ENCODE peak calls at places on chromosomes 7 and 10, in nine cellular contexts. One of them, this sample, is unnamed.

GRCh38 chr7:41979834-41980307 is 257.1 kb downstream of the GLI3 start:
- DNase-seq in cardiac muscle cell: peak; percentile 57
- DNase-seq in AG04449: no peak
- DNase-seq in AG09309: no peak
- DNase-seq in stomach: no peak
- DNase-seq in coronary artery: no peak
- DNase-seq in fibroblast of lung: peak; percentile 41
- DNase-seq in astrocyte: no peak
- DNase-seq in GM06990: no peak
- DNase-seq in this sample: no peak

GRCh38 chr7:101112233-101112632 is 14.7 kb upstream of the SERPINE1 start:
- DNase-seq in cardiac muscle cell: no peak
- DNase-seq in AG04449: no peak
- DNase-seq in AG09309: no peak
- DNase-seq in stomach: no peak
- DNase-seq in coronary artery: peak; percentile 89
- DNase-seq in fibroblast of lung: peak; percentile 74
- DNase-seq in astrocyte: peak; percentile 54
- DNase-seq in GM06990: no peak
- DNase-seq in this sample: no peak

GRCh38 chr7:139853576-139854511 is 24.8 kb downstream of the TBXAS1 start:
- DNase-seq in cardiac muscle cell: no peak
- DNase-seq in AG04449: peak; percentile 4
- DNase-seq in AG09309: peak; percentile 52
- DNase-seq in stomach: peak; percentile 39
- DNase-seq in coronary artery: peak; percentile 80
- DNase-seq in fibroblast of lung: peak; percentile 54
- DNase-seq in astrocyte: peak; percentile 53
- DNase-seq in GM06990: no peak
- DNase-seq in this sample: no peak

GRCh38 chr10:120131183-120131582 is 238.7 kb downstream of the SEC23IP start:
- DNase-seq in cardiac muscle cell: peak; percentile 81
- DNase-seq in AG04449: no peak
- DNase-seq in AG09309: no peak
- DNase-seq in stomach: no peak
- DNase-seq in coronary artery: no peak
- DNase-seq in fibroblast of lung: peak; percentile 18
- DNase-seq in astrocyte: peak; percentile 12
- DNase-seq in GM06990: no peak
- DNase-seq in this sample: peak; percentile 1

GRCh38 chr7:48295572-48295971 is 124.3 kb downstream of the ABCA13 start:
- DNase-seq in cardiac muscle cell: peak; percentile 69
- DNase-seq in AG04449: no peak
- DNase-seq in AG09309: no peak
- DNase-seq in stomach: no peak
- DNase-seq in coronary artery: no peak
- DNase-seq in fibroblast of lung: no peak
- DNase-seq in astrocyte: no peak
- DNase-seq in GM06990: no peak
- DNase-seq in this sample: no peak

GRCh38 chr10:115566867-115567266 is 473.7 kb downstream of the ATRNL1 start:
- DNase-seq in cardiac muscle cell: no peak
- DNase-seq in AG04449: no peak
- DNase-seq in AG09309: no peak
- DNase-seq in stomach: no peak
- DNase-seq in coronary artery: no peak
- DNase-seq in fibroblast of lung: no peak
- DNase-seq in astrocyte: no peak
- DNase-seq in GM06990: no peak
- DNase-seq in this sample: no peak

GRCh38 chr7:127514499-127514898 is 70.9 kb downstream of the GCC1 start:
- DNase-seq in cardiac muscle cell: peak; percentile 34
- DNase-seq in AG04449: peak; percentile 16
- DNase-seq in AG09309: peak; percentile 5
- DNase-seq in stomach: no peak
- DNase-seq in coronary artery: no peak
- DNase-seq in fibroblast of lung: peak; percentile 36
- DNase-seq in astrocyte: peak; percentile 26
- DNase-seq in GM06990: no peak
- DNase-seq in this sample: peak; percentile 15

GRCh38 chr7:102432476-102433318 is 678 bp upstream of the ORAI2 start:
- DNase-seq in cardiac muscle cell: peak; percentile 20
- DNase-seq in AG04449: no peak
- DNase-seq in AG09309: no peak
- DNase-seq in stomach: no peak
- DNase-seq in coronary artery: no peak
- DNase-seq in fibroblast of lung: no peak
- DNase-seq in astrocyte: no peak
- DNase-seq in GM06990: peak; percentile 69
- DNase-seq in this sample: no peak

GRCh38 chr10:13270877-13271551 is 28.9 kb downstream of the PHYH start:
- DNase-seq in cardiac muscle cell: no peak
- DNase-seq in AG04449: no peak
- DNase-seq in AG09309: peak; percentile 28
- DNase-seq in stomach: no peak
- DNase-seq in coronary artery: no peak
- DNase-seq in fibroblast of lung: peak; percentile 48
- DNase-seq in astrocyte: peak; percentile 23
- DNase-seq in GM06990: no peak
- DNase-seq in this sample: no peak

GRCh38 chr7:1535100-1535458 is 4.6 kb downstream of the MAFK start:
- DNase-seq in cardiac muscle cell: no peak
- DNase-seq in AG04449: no peak
- DNase-seq in AG09309: no peak
- DNase-seq in stomach: no peak
- DNase-seq in coronary artery: no peak
- DNase-seq in fibroblast of lung: no peak
- DNase-seq in astrocyte: no peak
- DNase-seq in GM06990: no peak
- DNase-seq in this sample: no peak

GRCh38 chr7:1533255-1533568 is 2.7 kb downstream of the MAFK start:
- DNase-seq in cardiac muscle cell: no peak
- DNase-seq in AG04449: no peak
- DNase-seq in AG09309: no peak
- DNase-seq in stomach: no peak
- DNase-seq in coronary artery: no peak
- DNase-seq in fibroblast of lung: no peak
- DNase-seq in astrocyte: no peak
- DNase-seq in GM06990: no peak
- DNase-seq in this sample: no peak

GRCh38 chr7:1532456-1533254 is 2.2 kb downstream of the MAFK start:
- DNase-seq in cardiac muscle cell: no peak
- DNase-seq in AG04449: peak; percentile 63
- DNase-seq in AG09309: peak; percentile 70
- DNase-seq in stomach: peak; percentile 88
- DNase-seq in coronary artery: peak; percentile 95
- DNase-seq in fibroblast of lung: peak; percentile 90
- DNase-seq in astrocyte: peak; percentile 86
- DNase-seq in GM06990: peak; percentile 36
- DNase-seq in this sample: peak; percentile 77

GRCh38 chr7:1534330-1535099 is 4.0 kb downstream of the MAFK start:
- DNase-seq in cardiac muscle cell: no peak
- DNase-seq in AG04449: no peak
- DNase-seq in AG09309: no peak
- DNase-seq in stomach: no peak
- DNase-seq in coronary artery: peak; percentile 81
- DNase-seq in fibroblast of lung: no peak
- DNase-seq in astrocyte: no peak
- DNase-seq in GM06990: no peak
- DNase-seq in this sample: no peak

GRCh38 chr7:1533569-1534329 is 3.2 kb downstream of the MAFK start:
- DNase-seq in cardiac muscle cell: peak; percentile 40
- DNase-seq in AG04449: peak; percentile 65
- DNase-seq in AG09309: peak; percentile 64
- DNase-seq in stomach: peak; percentile 67
- DNase-seq in coronary artery: peak; percentile 87
- DNase-seq in fibroblast of lung: peak; percentile 92
- DNase-seq in astrocyte: peak; percentile 89
- DNase-seq in GM06990: peak; percentile 64
- DNase-seq in this sample: peak; percentile 69
- H3K4me3 ChIP-seq in cardiac muscle cell: no peak overlapping the region
- H3K4me3 ChIP-seq in AG04449: peak overlapping the region; percentile 12
- H3K4me3 ChIP-seq in AG09309: peak overlapping the region; percentile 78
- H3K4me3 ChIP-seq in stomach: peak overlapping the region; percentile 81
- H3K4me3 ChIP-seq in coronary artery: peak overlapping the region; percentile 96
- H3K4me3 ChIP-seq in fibroblast of lung: peak overlapping the region; percentile 75
- H3K4me3 ChIP-seq in astrocyte: peak overlapping the region; percentile 80
- H3K4me3 ChIP-seq in GM06990: no peak overlapping the region
- H3K4me3 ChIP-seq in this sample: peak overlapping the region; percentile 70

GRCh38 chr10:24722131-24722675 is 1.5 kb downstream of the ARHGAP21 start:
- DNase-seq in cardiac muscle cell: no peak
- DNase-seq in AG04449: no peak
- DNase-seq in AG09309: no peak
- DNase-seq in stomach: no peak
- DNase-seq in coronary artery: no peak
- DNase-seq in fibroblast of lung: peak; percentile 26
- DNase-seq in astrocyte: no peak
- DNase-seq in GM06990: no peak
- DNase-seq in this sample: no peak

GRCh38 chr10:24718031-24718855 is 5.4 kb downstream of the ARHGAP21 start:
- DNase-seq in cardiac muscle cell: no peak
- DNase-seq in AG04449: no peak
- DNase-seq in AG09309: no peak
- DNase-seq in stomach: no peak
- DNase-seq in coronary artery: no peak
- DNase-seq in fibroblast of lung: peak; percentile 81
- DNase-seq in astrocyte: peak; percentile 77
- DNase-seq in GM06990: no peak
- DNase-seq in this sample: no peak

GRCh38 chr10:24722676-24723385 is 856 bp downstream of the ARHGAP21 start:
- DNase-seq in cardiac muscle cell: peak; percentile 85
- DNase-seq in AG04449: no peak
- DNase-seq in AG09309: no peak
- DNase-seq in stomach: peak; percentile 68
- DNase-seq in coronary artery: peak; percentile 77
- DNase-seq in fibroblast of lung: peak; percentile 56
- DNase-seq in astrocyte: no peak
- DNase-seq in GM06990: peak; percentile 74
- DNase-seq in this sample: no peak

GRCh38 chr10:24721254-24722106 is 2.2 kb downstream of the ARHGAP21 start:
- DNase-seq in cardiac muscle cell: peak; percentile 44
- DNase-seq in AG04449: no peak
- DNase-seq in AG09309: no peak
- DNase-seq in stomach: peak; percentile 52
- DNase-seq in coronary artery: peak; percentile 75
- DNase-seq in fibroblast of lung: peak; percentile 35
- DNase-seq in astrocyte: no peak
- DNase-seq in GM06990: peak; percentile 22
- DNase-seq in this sample: no peak

GRCh38 chr10:24720096-24720495 is 3.6 kb downstream of the ARHGAP21 start:
- DNase-seq in cardiac muscle cell: no peak
- DNase-seq in AG04449: no peak
- DNase-seq in AG09309: no peak
- DNase-seq in stomach: no peak
- DNase-seq in coronary artery: no peak
- DNase-seq in fibroblast of lung: no peak
- DNase-seq in astrocyte: no peak
- DNase-seq in GM06990: no peak
- DNase-seq in this sample: no peak
- H3K4me3 ChIP-seq in cardiac muscle cell: peak overlapping the region; percentile 88
- H3K4me3 ChIP-seq in AG04449: peak overlapping the region; percentile 83
- H3K4me3 ChIP-seq in AG09309: peak overlapping the region; percentile 78
- H3K4me3 ChIP-seq in stomach: peak overlapping the region; percentile 73
- H3K4me3 ChIP-seq in coronary artery: peak overlapping the region; percentile 75
- H3K4me3 ChIP-seq in fibroblast of lung: peak overlapping the region; percentile 88
- H3K4me3 ChIP-seq in astrocyte: peak overlapping the region; percentile 67
- H3K4me3 ChIP-seq in GM06990: no peak overlapping the region
- H3K4me3 ChIP-seq in this sample: peak overlapping the region; percentile 78

DNA sequence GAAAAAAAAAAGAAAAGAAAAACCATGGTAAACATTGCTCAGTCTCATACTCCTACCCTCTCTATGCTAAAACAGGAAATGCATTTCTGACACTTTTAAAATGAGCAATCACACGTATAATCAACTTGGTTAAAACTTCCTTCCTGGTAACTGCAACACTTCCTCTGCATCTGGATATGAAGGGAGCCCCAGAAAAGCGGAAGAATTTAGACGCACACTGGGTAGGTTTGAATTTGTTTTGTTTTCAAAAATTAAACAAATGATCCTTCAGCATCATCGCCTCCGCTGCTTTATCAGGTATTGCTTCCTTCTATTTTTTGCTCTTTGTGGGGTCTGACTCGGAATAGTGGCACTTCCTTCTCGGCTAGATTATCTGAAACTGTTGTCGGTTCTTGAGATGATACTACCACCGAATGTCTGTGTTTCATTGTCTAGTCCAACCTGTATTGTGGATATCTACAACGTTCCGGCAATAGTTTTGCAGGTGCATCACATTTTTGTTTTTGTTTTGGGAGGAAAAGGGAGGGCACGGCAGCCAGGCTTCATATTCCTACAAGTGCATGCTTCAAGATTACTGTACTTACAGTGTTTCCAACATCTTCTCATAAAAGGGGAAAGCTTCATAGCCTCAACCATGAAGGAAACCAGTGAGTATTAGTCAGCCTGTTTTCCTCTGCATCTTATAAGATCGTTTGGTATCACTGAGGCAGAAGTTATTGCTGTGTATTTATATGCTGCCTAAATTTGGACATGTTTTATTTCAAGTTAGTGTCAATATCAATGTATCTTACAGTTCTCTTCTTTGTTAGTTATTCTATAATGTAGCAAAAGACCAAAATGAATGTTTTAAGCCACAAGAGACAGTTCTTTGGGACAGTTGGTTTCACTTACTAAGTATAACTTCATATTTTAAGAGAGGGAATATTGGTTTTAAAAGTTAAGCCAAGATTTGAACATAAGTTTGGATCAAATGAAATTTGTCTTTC is at the start of gene PIK3CG:
- DNase-seq in cardiac muscle cell: no peak
- DNase-seq in AG04449: no peak
- DNase-seq in AG09309: no peak
- DNase-seq in stomach: no peak
- DNase-seq in coronary artery: no peak
- DNase-seq in fibroblast of lung: no peak
- DNase-seq in astrocyte: no peak
- DNase-seq in GM06990: peak; percentile 51
- DNase-seq in this sample: no peak
- H3K4me3 ChIP-seq in cardiac muscle cell: no peak within 1 kb of the TSS
- H3K4me3 ChIP-seq in AG04449: no peak within 1 kb of the TSS
- H3K4me3 ChIP-seq in AG09309: no peak within 1 kb of the TSS
- H3K4me3 ChIP-seq in stomach: peak within 1 kb of the TSS; percentile 42
- H3K4me3 ChIP-seq in coronary artery: peak within 1 kb of the TSS; percentile 65
- H3K4me3 ChIP-seq in fibroblast of lung: no peak within 1 kb of the TSS
- H3K4me3 ChIP-seq in astrocyte: no peak within 1 kb of the TSS
- H3K4me3 ChIP-seq in GM06990: peak within 1 kb of the TSS; percentile 65
- H3K4me3 ChIP-seq in this sample: no peak within 1 kb of the TSS

DNA sequence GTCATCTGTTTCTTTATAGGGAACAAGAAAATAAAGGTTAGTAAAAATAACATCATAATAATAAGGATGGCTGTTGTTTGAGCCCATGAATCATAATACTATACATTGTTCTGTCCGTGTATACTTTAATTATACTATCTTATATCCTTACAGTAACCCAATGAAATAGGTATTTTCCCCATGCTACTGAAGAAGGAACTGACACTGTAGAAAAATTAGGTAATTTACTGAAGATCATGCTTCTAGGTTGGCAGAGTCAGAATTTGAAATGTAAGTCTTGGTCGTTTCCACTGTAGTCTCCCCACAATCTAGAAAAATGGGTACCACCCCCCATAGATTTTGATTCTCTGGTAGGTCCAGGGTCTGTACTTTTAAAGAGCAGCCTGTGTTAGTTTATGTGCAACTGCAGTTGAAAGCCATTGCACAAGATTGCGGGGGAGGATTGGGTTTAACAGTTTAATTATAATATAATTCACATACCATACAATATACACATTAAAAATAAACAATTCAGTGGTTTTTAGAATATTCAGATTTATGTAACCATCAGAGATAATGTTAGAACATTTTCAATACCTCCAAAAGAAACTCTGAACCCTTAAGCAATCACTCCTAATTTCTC is 47.7 kb downstream of the SHOC2 start:
- DNase-seq in cardiac muscle cell: no peak
- DNase-seq in AG04449: no peak
- DNase-seq in AG09309: no peak
- DNase-seq in stomach: no peak
- DNase-seq in coronary artery: no peak
- DNase-seq in fibroblast of lung: no peak
- DNase-seq in astrocyte: no peak
- DNase-seq in GM06990: no peak
- DNase-seq in this sample: no peak
- H3K4me3 ChIP-seq in cardiac muscle cell: no peak overlapping the region
- H3K4me3 ChIP-seq in AG04449: no peak overlapping the region
- H3K4me3 ChIP-seq in AG09309: no peak overlapping the region
- H3K4me3 ChIP-seq in stomach: no peak overlapping the region
- H3K4me3 ChIP-seq in coronary artery: no peak overlapping the region
- H3K4me3 ChIP-seq in fibroblast of lung: no peak overlapping the region
- H3K4me3 ChIP-seq in astrocyte: no peak overlapping the region
- H3K4me3 ChIP-seq in GM06990: no peak overlapping the region
- H3K4me3 ChIP-seq in this sample: no peak overlapping the region

This sample was measured in HFF-Myc.